ENCODE peak calls at places on chromosomes 6 and 20, in ten cellular contexts. R is OCI-LY7; M is upper lobe of right lung; S is CD8-positive, alpha-beta T cell; I is foreskin keratinocyte; C is AG04450; J is thyroid gland; X is brain microvascular endothelial cell; U is CD4-positive, alpha-beta T cell; N is neuronal stem cell. D is an unnamed sample.

GRCh38 chr6:56713285-56713684 is 70.6 kb upstream of the DST start:
- DNase-seq in J (peak; percentile 6), I (peak; percentile 84), R (no peak), N (no peak), U (no peak), S (no peak), C (no peak), X (peak; percentile 86), M (no peak), D (no peak)

GRCh38 chr6:156830126-156830525 is 52.9 kb downstream of the ARID1B start:
- DNase-seq in C (no peak), U (no peak), J (no peak), X (no peak), I (no peak), M (no peak), R (no peak), N (no peak), S (no peak), D (no peak)

GRCh38 chr6:160919713-160920112 is 71.9 kb upstream of the MAP3K4 start:
- DNase-seq in C (peak; percentile 54), N (no peak), U (no peak), R (no peak), I (peak; percentile 91), J (no peak), M (no peak), S (no peak), X (peak; percentile 78), D (no peak)

GRCh38 chr6:116387374-116387773 is 16.6 kb downstream of the DSE start:
- DNase-seq in C (no peak), S (no peak), R (no peak), M (no peak), N (no peak), U (no peak), I (peak; percentile 95), J (no peak), X (peak; percentile 56), D (no peak)

GRCh38 chr20:17381701-17382100 is 149.5 kb downstream of the BFSP1 start:
- DNase-seq in S (no peak), U (no peak), I (peak; percentile 9), X (no peak), C (no peak), N (no peak), R (no peak), M (no peak), J (no peak), D (no peak)

GRCh38 chr6:39370021-39370420 is 47.5 kb upstream of the KCNK16 start:
- DNase-seq in I (no peak), C (no peak), X (no peak), S (no peak), J (peak; percentile 9), R (no peak), U (no peak), N (no peak), M (no peak), D (no peak)

GRCh38 chr6:39221746-39222641 is 7.3 kb downstream of the KCNK5 start:
- DNase-seq in U (no peak), C (no peak), R (no peak), S (no peak), J (no peak), M (no peak), I (no peak), N (no peak), X (no peak), D (no peak)

GRCh38 chr20:32896521-32897280 is 38.0 kb downstream of the EFCAB8 start:
- DNase-seq in M (no peak), C (no peak), J (no peak), X (no peak), I (no peak), N (no peak), R (no peak), U (no peak), S (no peak), D (no peak)

GRCh38 chr6:71205336-71205956 is 83.2 kb upstream of the OGFRL1 start:
- DNase-seq in S (no peak), I (peak; percentile 74), R (no peak), C (no peak), M (no peak), N (no peak), X (peak; percentile 4), J (no peak), U (no peak), D (no peak)

GRCh38 chr6:39725632-39725997 is 407 bp upstream of the KIF6 start:
- DNase-seq in C (no peak), R (no peak), J (no peak), N (no peak), X (no peak), S (no peak), U (no peak), M (no peak), I (no peak), D (no peak)

GRCh38 chr6:41730531-41731436 is 4.6 kb downstream of the TFEB start:
- DNase-seq in M (peak; percentile 32), J (no peak), U (no peak), R (no peak), N (no peak), I (no peak), C (no peak), X (no peak), S (no peak), D (no peak)

GRCh38 chr6:41728073-41728936 is 7.1 kb downstream of the TFEB start:
- DNase-seq in X (no peak), I (no peak), U (no peak), S (no peak), N (no peak), R (peak; percentile 47), J (peak; percentile 56), M (no peak), C (no peak), D (peak; percentile 18)

GRCh38 chr6:41727705-41728072 is 7.7 kb downstream of the TFEB start:
- DNase-seq in N (no peak), M (no peak), J (no peak), C (no peak), X (no peak), U (no peak), R (no peak), S (no peak), I (no peak), D (no peak)

GRCh38 chr6:41729624-41730023 is 5.8 kb downstream of the TFEB start:
- DNase-seq in U (no peak), N (no peak), R (no peak), I (no peak), J (no peak), S (no peak), X (no peak), C (no peak), M (peak; percentile 8), D (no peak)

GRCh38 chr6:41728954-41729353 is 6.5 kb downstream of the TFEB start:
- DNase-seq in R (no peak), S (no peak), U (no peak), X (no peak), I (no peak), J (no peak), N (no peak), C (no peak), M (peak; percentile 37), D (no peak)
- H3K27ac ChIP-seq in R (peak overlapping the region; percentile 94), S (no peak overlapping the region), U (no peak overlapping the region), X (no peak overlapping the region), I (no peak overlapping the region), J (peak overlapping the region; percentile 47), N (no peak overlapping the region), C (no peak overlapping the region), M (no peak overlapping the region), D (no peak overlapping the region)

GRCh38 chr20:50128520-50128905 is 15.6 kb upstream of the UBE2V1 start:
- DNase-seq in R (no peak), J (no peak), N (no peak), I (no peak), M (no peak), X (no peak), S (no peak), C (no peak), U (no peak), D (no peak)
- H3K27ac ChIP-seq in R (no peak overlapping the region), J (no peak overlapping the region), N (no peak overlapping the region), I (no peak overlapping the region), M (no peak overlapping the region), X (no peak overlapping the region), S (no peak overlapping the region), C (no peak overlapping the region), U (no peak overlapping the region), D (no peak overlapping the region)

DNA sequence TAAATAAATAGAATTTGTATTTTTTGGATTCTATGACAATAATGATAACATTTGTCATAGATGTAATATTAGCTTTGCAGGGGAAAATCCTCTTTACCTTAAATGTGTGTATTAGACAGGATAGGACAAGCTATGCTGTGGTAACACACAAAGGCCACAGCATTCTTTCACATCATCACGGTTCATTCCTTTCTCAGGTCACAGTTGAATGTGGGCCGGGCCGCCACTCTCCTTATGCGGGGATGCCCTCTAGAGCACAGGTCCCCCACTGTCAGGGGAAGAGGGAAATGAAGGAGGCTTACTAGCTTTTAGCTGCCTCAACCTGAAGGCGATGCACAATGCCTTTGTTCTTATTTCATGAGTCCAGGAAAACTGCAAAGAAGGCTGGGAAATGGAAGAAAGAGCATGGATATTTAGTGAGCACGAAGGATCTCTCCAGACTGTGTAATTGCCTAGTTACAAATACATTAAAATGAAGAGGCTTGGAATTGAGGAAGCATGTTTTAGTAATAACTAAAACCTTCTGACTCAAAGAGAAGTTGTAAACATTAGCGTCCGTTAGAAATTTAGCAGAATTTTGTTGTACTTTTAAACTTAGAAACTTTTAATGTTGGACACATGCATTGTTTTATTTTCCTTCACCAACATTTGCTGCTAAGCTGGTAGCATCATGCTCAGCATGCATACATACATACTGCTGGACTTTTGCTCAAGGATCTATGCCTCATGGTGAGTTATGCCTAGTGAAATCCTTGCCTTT is 248.9 kb upstream of the FOXQ1 start:
- DNase-seq in I (no peak), C (no peak), M (no peak), S (no peak), J (no peak), X (no peak), R (no peak), N (no peak), U (no peak), D (no peak)
- H3K27ac ChIP-seq in I (no peak overlapping the region), C (no peak overlapping the region), M (no peak overlapping the region), S (no peak overlapping the region), J (no peak overlapping the region), X (no peak overlapping the region), R (no peak overlapping the region), N (no peak overlapping the region), U (no peak overlapping the region), D (no peak overlapping the region)

GRCh38 chr6:41942045-41942851 is 640 bp upstream of the CCND3 start:
- DNase-seq in M (no peak), X (no peak), I (peak; percentile 90), J (no peak), S (no peak), N (no peak), U (no peak), C (peak; percentile 50), R (peak; percentile 27), D (no peak)
- H3K27ac ChIP-seq in M (peak overlapping the region; percentile 77), X (peak overlapping the region; percentile 53), I (no peak overlapping the region), J (peak overlapping the region; percentile 42), S (peak overlapping the region; percentile 45), N (no peak overlapping the region), U (peak overlapping the region; percentile 68), C (peak overlapping the region; percentile 50), R (peak overlapping the region; percentile 81), D (peak overlapping the region; percentile 66)

D was measured in CD8-positive, alpha-beta memory T cell.